ENCODE peak calls at places on chromosomes 3 and 15, in seven cellular contexts. L is mucosa of descending colon; J is stomach; G is CD8-positive, alpha-beta T cell; Y is H1; C is OCI-LY7; R is cardiac muscle cell. T is an unnamed sample. For H3K4me1, the result is how much of the 10 kb centered on the place peaks cover.

GRCh38 chr15:58139631-58140522 is 1.7 kb downstream of the AQP9 start:
- DNase-seq in L (no peak), J (no peak), G (no peak), Y (no peak), C (no peak), R (peak), T (no peak)

GRCh38 chr3:196414469-196414868 is 17.8 kb downstream of the UBXN7 start:
- DNase-seq in L (no peak), J (no peak), G (no peak), Y (no peak), C (no peak), R (peak), T (no peak)

GRCh38 chr3:13254028-13254951 is 165.8 kb downstream of the NUP210 start:
- DNase-seq in L (no peak), J (no peak), G (no peak), Y (no peak), C (no peak), R (no peak), T (no peak)

GRCh38 chr15:74826372-74826819 is at the start of gene CPLX3:
- DNase-seq in L (peak), J (peak), G (peak), Y (peak), C (no peak), R (peak), T (no peak)

GRCh38 chr3:10357592-10358308 is 36.8 kb upstream of the SEC13 start:
- DNase-seq in L (no peak), J (no peak), G (no peak), Y (no peak), C (peak), R (peak), T (peak)

GRCh38 chr3:65785065-65785645 is 253.6 kb downstream of the MAGI1 start:
- DNase-seq in L (peak), J (no peak), G (no peak), Y (no peak), C (peak), R (peak), T (no peak)

GRCh38 chr3:151431940-151432339 is 28.9 kb downstream of the IGSF10 start:
- DNase-seq in L (no peak), J (no peak), G (no peak), Y (no peak), C (no peak), R (peak), T (no peak)

GRCh38 chr15:100764778-100765457 is 114.7 kb upstream of the ALDH1A3 start:
- DNase-seq in L (no peak), J (no peak), G (no peak), Y (peak), C (no peak), R (peak), T (no peak)

GRCh38 chr3:111936191-111936841 is 42.5 kb upstream of the ABHD10 start:
- DNase-seq in L (no peak), J (no peak), G (no peak), Y (no peak), C (no peak), R (peak), T (no peak)

GRCh38 chr3:8328971-8329370 is 172.7 kb upstream of the LMCD1 start:
- DNase-seq in L (no peak), J (no peak), G (peak), Y (no peak), C (no peak), R (no peak), T (no peak)

GRCh38 chr3:179954226-179954870 is 82.4 kb downstream of the PEX5L start:
- DNase-seq in L (no peak), J (no peak), G (no peak), Y (no peak), C (no peak), R (no peak), T (no peak)

GRCh38 chr3:182629521-182629920 is 163.8 kb upstream of the ATP11B start:
- DNase-seq in L (no peak), J (no peak), G (no peak), Y (no peak), C (no peak), R (no peak), T (no peak)

GRCh38 chr15:48579945-48580671 is 65.4 kb downstream of the FBN1 start:
- DNase-seq in L (no peak), J (no peak), G (no peak), Y (no peak), C (no peak), R (peak), T (no peak)

GRCh38 chr3:127762787-127763105 is 59.6 kb downstream of the MGLL start:
- DNase-seq in L (no peak), J (no peak), G (no peak), Y (no peak), C (no peak), R (no peak), T (no peak)

GRCh38 chr3:127763816-127764215 is 58.5 kb downstream of the MGLL start:
- DNase-seq in L (no peak), J (no peak), G (no peak), Y (no peak), C (no peak), R (no peak), T (no peak)

GRCh38 chr3:127763337-127763736 is 59.0 kb downstream of the MGLL start:
- DNase-seq in L (no peak), J (no peak), G (no peak), Y (no peak), C (no peak), R (no peak), T (no peak)

GRCh38 chr3:127761101-127761802 is 61.1 kb downstream of the MGLL start:
- DNase-seq in L (no peak), J (no peak), G (no peak), Y (no peak), C (no peak), R (no peak), T (peak)

DNA sequence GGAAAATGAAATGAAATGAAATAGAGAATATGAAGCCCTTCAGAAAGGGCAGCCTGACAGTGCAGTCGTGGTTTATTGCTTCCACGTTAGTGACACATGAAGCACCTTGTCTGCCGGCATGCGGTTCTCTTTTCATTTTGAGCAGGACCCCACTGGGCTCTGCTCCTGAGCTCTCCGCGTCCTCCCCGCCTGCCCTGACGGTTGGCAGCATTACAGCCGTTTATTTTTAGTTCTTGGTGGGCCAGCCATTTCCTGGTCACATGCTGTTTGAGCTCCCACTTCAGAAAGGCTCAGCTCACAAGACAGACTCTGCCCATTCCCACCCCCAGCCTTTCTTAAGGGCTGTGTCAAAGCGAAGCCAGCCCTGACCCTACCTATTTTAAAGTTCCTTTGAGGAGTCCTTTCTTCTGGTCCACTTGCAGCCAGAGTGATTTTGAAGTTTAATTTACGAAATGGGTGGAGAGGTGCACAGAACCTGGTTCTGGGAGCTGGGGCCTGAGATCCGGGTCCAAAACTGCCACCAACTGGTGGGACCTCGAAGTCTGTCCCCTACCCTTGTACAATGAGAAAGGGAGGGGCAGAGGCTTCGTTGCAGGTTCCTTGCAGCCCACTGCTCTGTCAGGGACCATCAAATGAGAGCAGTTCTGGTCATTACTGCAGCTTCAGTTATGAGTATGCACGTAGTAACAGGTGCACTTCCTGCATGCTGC is 60.1 kb downstream of the MGLL start:
- DNase-seq in L (peak), J (no peak), G (no peak), Y (no peak), C (peak), R (no peak), T (peak)
- H3K4me3 ChIP-seq in L (no peak), J (peak), G (no peak), Y (no peak), C (no peak), R (no peak), T (peak)

GRCh38 chr3:15331606-15332404 is 581 bp downstream of the SH3BP5 start:
- DNase-seq in L (peak), J (peak), G (peak), Y (no peak), C (peak), R (no peak), T (peak)

GRCh38 chr3:15332405-15333098 is at the start of gene SH3BP5:
- DNase-seq in L (peak), J (peak), G (peak), Y (peak), C (peak), R (peak), T (peak)

GRCh38 chr3:15331072-15331605 is 1.2 kb downstream of the SH3BP5 start:
- DNase-seq in L (no peak), J (no peak), G (no peak), Y (no peak), C (no peak), R (no peak), T (no peak)

GRCh38 chr3:15333957-15334263 is 1.5 kb upstream of the SH3BP5 start:
- DNase-seq in L (no peak), J (no peak), G (no peak), Y (no peak), C (no peak), R (no peak), T (no peak)

DNA sequence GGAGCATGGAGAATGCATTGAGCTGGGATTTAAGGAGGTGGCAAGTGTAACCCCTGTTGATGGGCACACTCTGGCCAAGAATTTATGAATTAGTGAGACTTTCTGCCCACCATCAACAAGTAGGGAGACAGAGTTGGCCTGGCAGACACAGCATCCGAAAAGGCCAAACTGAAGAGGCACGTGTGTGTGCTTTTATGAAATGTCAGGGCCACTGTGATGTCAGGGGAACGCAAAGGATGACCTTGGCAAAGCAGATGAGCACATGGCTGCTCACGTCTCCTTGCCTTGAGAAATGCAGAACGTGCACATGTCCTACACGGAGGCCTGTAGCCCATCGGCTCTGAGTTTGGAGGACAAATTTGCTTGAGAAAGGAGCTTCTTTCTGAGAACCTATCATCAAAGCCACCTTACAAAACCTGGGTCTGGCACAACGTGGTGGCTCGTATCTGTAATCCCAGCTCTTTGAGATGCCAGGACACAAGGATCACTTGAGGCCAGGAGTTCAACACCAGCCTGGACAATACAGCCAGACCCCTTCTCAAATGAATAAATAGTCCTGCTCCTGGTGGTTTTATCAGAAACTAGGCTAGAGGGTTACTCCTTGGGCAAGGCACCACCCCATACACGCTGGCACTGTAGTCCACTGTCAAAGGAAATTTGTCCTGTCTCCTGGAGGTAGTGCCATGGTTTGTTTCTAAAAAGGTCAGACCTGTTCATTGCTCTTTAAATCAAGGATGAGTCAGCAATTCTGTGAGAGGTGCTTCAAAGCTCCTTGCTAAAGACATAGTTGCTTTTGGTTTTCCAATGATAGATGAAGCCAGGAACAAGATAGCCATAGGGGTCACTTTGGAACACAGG is 942 bp upstream of the SH3BP5 start:
- DNase-seq in L (no peak), J (no peak), G (no peak), Y (no peak), C (no peak), R (no peak), T (no peak)
- H3K4me1 ChIP-seq in L (under half), J (under half), G (under half), Y (under half), C (under half), R (under half), T (under half)

GRCh38 chr3:161372321-161373260 is 1.3 kb upstream of the SPTSSB start:
- DNase-seq in L (peak), J (peak), G (peak), Y (peak), C (no peak), R (peak), T (peak)

GRCh38 chr3:161369531-161369930 is 1.8 kb downstream of the SPTSSB start:
- DNase-seq in L (no peak), J (no peak), G (no peak), Y (no peak), C (no peak), R (no peak), T (no peak)

GRCh38 chr3:161366067-161366466 is 5.2 kb downstream of the SPTSSB start:
- DNase-seq in L (no peak), J (no peak), G (no peak), Y (no peak), C (no peak), R (no peak), T (no peak)

GRCh38 chr3:161371441-161372320 is at the start of gene SPTSSB:
- DNase-seq in L (peak), J (peak), G (peak), Y (peak), C (no peak), R (peak), T (peak)
- TF ChIP-seq CTCF in L (no peak), J (no peak), G (no peak), Y (no peak), C (no peak), R (no peak), T (no peak)

GRCh38 chr3:104291878-104292277 is 1074.8 kb upstream of the ALCAM start:
- DNase-seq in L (no peak), J (no peak), G (no peak), Y (no peak), C (peak), R (no peak), T (no peak)
- H3K4me3 ChIP-seq in L (no peak), J (no peak), G (no peak), Y (no peak), C (peak), R (no peak), T (no peak)

T was measured in lower lobe of right lung.